ENCODE peak calls at places on chromosomes 6 and 20, in four cellular contexts. One of them, this sample, is unnamed.

GRCh38 chr6:48472535-48472934 is 361.5 kb upstream of the PTCHD4 start:
- DNase-seq in lower leg skin: no peak
- DNase-seq in activated CD4-positive, alpha-beta T cell treated with anti-CD3 and anti-CD28 coated beads, Interleukin-2, amount 50 U/mL, for 24 hours: no peak
- DNase-seq in AG10803: no peak
- DNase-seq in this sample: no peak

GRCh38 chr6:64428186-64428585 is 792.6 kb downstream of the PHF3 start:
- DNase-seq in AG10803: no peak
- DNase-seq in lower leg skin: no peak
- DNase-seq in activated CD4-positive, alpha-beta T cell treated with anti-CD3 and anti-CD28 coated beads, Interleukin-2, amount 50 U/mL, for 24 hours: no peak
- DNase-seq in this sample: no peak

GRCh38 chr6:169000022-169000421 is 253.6 kb downstream of the THBS2 start:
- DNase-seq in AG10803: no peak
- DNase-seq in lower leg skin: no peak
- DNase-seq in activated CD4-positive, alpha-beta T cell treated with anti-CD3 and anti-CD28 coated beads, Interleukin-2, amount 50 U/mL, for 24 hours: no peak
- DNase-seq in this sample: no peak

GRCh38 chr6:14453712-14454466 is 336.3 kb downstream of the CD83 start:
- DNase-seq in lower leg skin: no peak
- DNase-seq in activated CD4-positive, alpha-beta T cell treated with anti-CD3 and anti-CD28 coated beads, Interleukin-2, amount 50 U/mL, for 24 hours: no peak
- DNase-seq in AG10803: no peak
- DNase-seq in this sample: no peak

GRCh38 chr20:61112515-61112914 is 139.5 kb upstream of the CDH4 start:
- DNase-seq in activated CD4-positive, alpha-beta T cell treated with anti-CD3 and anti-CD28 coated beads, Interleukin-2, amount 50 U/mL, for 24 hours: no peak
- DNase-seq in lower leg skin: no peak
- DNase-seq in AG10803: peak
- DNase-seq in this sample: no peak

GRCh38 chr20:59753836-59754235 is 149.5 kb downstream of the PHACTR3 start:
- DNase-seq in lower leg skin: no peak
- DNase-seq in AG10803: no peak
- DNase-seq in activated CD4-positive, alpha-beta T cell treated with anti-CD3 and anti-CD28 coated beads, Interleukin-2, amount 50 U/mL, for 24 hours: no peak
- DNase-seq in this sample: no peak

GRCh38 chr20:58716476-58717277 is 24.1 kb downstream of the NPEPL1 start:
- DNase-seq in activated CD4-positive, alpha-beta T cell treated with anti-CD3 and anti-CD28 coated beads, Interleukin-2, amount 50 U/mL, for 24 hours: no peak
- DNase-seq in AG10803: no peak
- DNase-seq in lower leg skin: peak
- DNase-seq in this sample: no peak

GRCh38 chr6:6962086-6962485 is 145.7 kb upstream of the RREB1 start:
- DNase-seq in activated CD4-positive, alpha-beta T cell treated with anti-CD3 and anti-CD28 coated beads, Interleukin-2, amount 50 U/mL, for 24 hours: no peak
- DNase-seq in AG10803: no peak
- DNase-seq in lower leg skin: no peak
- DNase-seq in this sample: no peak

GRCh38 chr6:100577425-100577824 is 112.7 kb upstream of the SIM1 start:
- DNase-seq in activated CD4-positive, alpha-beta T cell treated with anti-CD3 and anti-CD28 coated beads, Interleukin-2, amount 50 U/mL, for 24 hours: no peak
- DNase-seq in AG10803: no peak
- DNase-seq in lower leg skin: no peak
- DNase-seq in this sample: no peak

GRCh38 chr6:138115877-138116660 is 8.8 kb upstream of the PERP start:
- DNase-seq in activated CD4-positive, alpha-beta T cell treated with anti-CD3 and anti-CD28 coated beads, Interleukin-2, amount 50 U/mL, for 24 hours: peak
- DNase-seq in lower leg skin: no peak
- DNase-seq in AG10803: peak
- DNase-seq in this sample: peak

GRCh38 chr6:132648356-132648755 is 10.6 kb downstream of the TAAR1 start:
- DNase-seq in lower leg skin: no peak
- DNase-seq in activated CD4-positive, alpha-beta T cell treated with anti-CD3 and anti-CD28 coated beads, Interleukin-2, amount 50 U/mL, for 24 hours: no peak
- DNase-seq in AG10803: peak
- DNase-seq in this sample: peak

GRCh38 chr6:143536866-143537691 is 25.6 kb upstream of the FUCA2 start:
- DNase-seq in lower leg skin: peak
- DNase-seq in activated CD4-positive, alpha-beta T cell treated with anti-CD3 and anti-CD28 coated beads, Interleukin-2, amount 50 U/mL, for 24 hours: peak
- DNase-seq in AG10803: peak
- DNase-seq in this sample: peak

GRCh38 chr20:10715035-10715434 is 41.2 kb upstream of the JAG1 start:
- DNase-seq in lower leg skin: no peak
- DNase-seq in activated CD4-positive, alpha-beta T cell treated with anti-CD3 and anti-CD28 coated beads, Interleukin-2, amount 50 U/mL, for 24 hours: no peak
- DNase-seq in AG10803: no peak
- DNase-seq in this sample: no peak

GRCh38 chr20:50663095-50663821 is 28.1 kb downstream of the RIPOR3 start:
- DNase-seq in lower leg skin: no peak
- DNase-seq in AG10803: no peak
- DNase-seq in activated CD4-positive, alpha-beta T cell treated with anti-CD3 and anti-CD28 coated beads, Interleukin-2, amount 50 U/mL, for 24 hours: no peak
- DNase-seq in this sample: no peak

GRCh38 chr6:79869600-79870084 is 77.7 kb downstream of the ELOVL4 start:
- DNase-seq in lower leg skin: peak
- DNase-seq in AG10803: peak
- DNase-seq in activated CD4-positive, alpha-beta T cell treated with anti-CD3 and anti-CD28 coated beads, Interleukin-2, amount 50 U/mL, for 24 hours: peak
- DNase-seq in this sample: peak

GRCh38 chr6:149190228-149190831 is 127.2 kb upstream of the TAB2 start:
- DNase-seq in activated CD4-positive, alpha-beta T cell treated with anti-CD3 and anti-CD28 coated beads, Interleukin-2, amount 50 U/mL, for 24 hours: no peak
- DNase-seq in AG10803: no peak
- DNase-seq in lower leg skin: no peak
- DNase-seq in this sample: no peak

GRCh38 chr20:63214514-63214913 is 1.4 kb downstream of the YTHDF1 start:
- DNase-seq in activated CD4-positive, alpha-beta T cell treated with anti-CD3 and anti-CD28 coated beads, Interleukin-2, amount 50 U/mL, for 24 hours: no peak
- DNase-seq in lower leg skin: no peak
- DNase-seq in AG10803: no peak
- DNase-seq in this sample: no peak

This sample was measured in myocyte.